ENCODE peak calls at places on chromosomes 16 and 17, in five cellular contexts. E is transverse colon, U is omental fat pad, V is heart left ventricle, L is fibroblast of mammary gland. W is an unnamed sample.

GRCh38 chr17:2906907-2907306 is 110.7 kb downstream of the RAP1GAP2 start:
- DNase-seq in V (no peak), L (no peak), E (no peak), U (no peak), W (no peak)

GRCh38 chr17:50103252-50103651 is 8.1 kb downstream of the PDK2 start:
- DNase-seq in E (no peak), V (no peak), L (no peak), U (no peak), W (no peak)

GRCh38 chr16:5017678-5017969 is 16.1 kb downstream of the NAGPA start:
- DNase-seq in V (no peak), U (no peak), L (no peak), E (no peak), W (no peak)

GRCh38 chr17:81648707-81649085 is 7.6 kb downstream of the PDE6G start:
- DNase-seq in V (no peak), U (no peak), E (no peak), L (no peak), W (no peak)

GRCh38 chr16:16096161-16096857 is 127.0 kb downstream of the ABCC6 start:
- DNase-seq in E (peak), U (no peak), V (no peak), L (peak), W (peak)

GRCh38 chr17:67449065-67449464 is 72.0 kb downstream of the PITPNC1 start:
- DNase-seq in V (no peak), E (no peak), L (no peak), U (no peak), W (no peak)

GRCh38 chr16:77540656-77541055 is 105.8 kb upstream of the ADAMTS18 start:
- DNase-seq in U (no peak), E (no peak), L (peak), V (no peak), W (no peak)

GRCh38 chr17:35022536-35023063 is 40.9 kb downstream of the RFFL start:
- DNase-seq in V (peak), E (peak), U (peak), L (peak), W (peak)

GRCh38 chr16:30623558-30624283 is 13.5 kb upstream of the ZNF689 start:
- DNase-seq in E (no peak), V (no peak), L (peak), U (no peak), W (no peak)

GRCh38 chr17:28875856-28876564 is 21.2 kb downstream of the ERAL1 start:
- DNase-seq in E (no peak), L (no peak), V (no peak), U (no peak), W (no peak)

GRCh38 chr17:83082435-83082834 is 3.0 kb downstream of the METRNL start:
- DNase-seq in V (no peak), U (no peak), E (no peak), L (no peak), W (no peak)

GRCh38 chr17:61503961-61504360 is 51.7 kb downstream of the TBX4 start:
- DNase-seq in E (no peak), L (no peak), V (no peak), U (no peak), W (no peak)

GRCh38 chr17:73826872-73827228 is 182.6 kb upstream of the SDK2 start:
- DNase-seq in E (no peak), L (no peak), U (no peak), V (no peak), W (no peak)

GRCh38 chr16:27237229-27238015 is 31.1 kb downstream of the NSMCE1 start:
- DNase-seq in V (no peak), E (no peak), L (no peak), U (peak), W (no peak)

GRCh38 chr17:61732169-61732568 is 131.2 kb downstream of the BRIP1 start:
- DNase-seq in E (no peak), L (no peak), V (no peak), U (no peak), W (no peak)

GRCh38 chr17:81570896-81571453 is 18.8 kb upstream of the FAAP100 start:
- DNase-seq in V (no peak), L (no peak), U (no peak), E (no peak), W (no peak)

GRCh38 chr17:46726106-46726670 is 92.3 kb downstream of the WNT3 start:
- DNase-seq in V (no peak), E (no peak), U (no peak), L (peak), W (no peak)

GRCh38 chr17:74446551-74447500 is 14.9 kb downstream of the GPRC5C start:
- DNase-seq in V (peak), E (no peak), U (no peak), L (peak), W (no peak)

GRCh38 chr17:74452027-74452840 is 14.2 kb upstream of the CD300A start:
- DNase-seq in V (peak), U (no peak), E (no peak), L (peak), W (no peak)

GRCh38 chr16:82694239-82694874 is 67.6 kb downstream of the CDH13 start:
- DNase-seq in V (no peak), L (peak), U (no peak), E (no peak), W (peak)

GRCh38 chr16:66606000-66606751 is 1.7 kb downstream of the CMTM3 start:
- DNase-seq in L (no peak), E (no peak), U (no peak), V (no peak), W (no peak)

GRCh38 chr17:77323413-77324171 is 182.8 kb downstream of the SEC14L1 start:
- DNase-seq in V (peak), E (peak), L (peak), U (peak), W (peak)

GRCh38 chr17:79083191-79083971 is 8.8 kb downstream of the ENGASE start:
- DNase-seq in V (peak), L (no peak), E (no peak), U (no peak), W (no peak)

GRCh38 chr16:47787695-47788094 is 326.6 kb downstream of the PHKB start:
- DNase-seq in E (no peak), L (peak), V (no peak), U (no peak), W (no peak)

GRCh38 chr16:66300037-66300436 is 66.5 kb upstream of the CDH5 start:
- DNase-seq in E (no peak), U (no peak), L (no peak), V (no peak), W (no peak)

GRCh38 chr17:49928826-49929475 is 40.0 kb upstream of the DLX4 start:
- DNase-seq in V (no peak), U (no peak), L (peak), E (no peak), W (no peak)

GRCh38 chr17:58324409-58325288 is 3.9 kb downstream of the TSPOAP1 start:
- DNase-seq in U (no peak), E (peak), V (peak), L (no peak), W (no peak)

GRCh38 chr17:8375738-8376259 is 705 bp downstream of the KRABD2 start:
- DNase-seq in E (no peak), U (no peak), V (no peak), L (peak), W (no peak)

GRCh38 chr16:66844009-66844341 is 239 bp upstream of the CA7 start:
- DNase-seq in E (no peak), L (no peak), U (no peak), V (no peak), W (no peak)

GRCh38 chr16:11094075-11094593 is 149.8 kb downstream of the CLEC16A start:
- DNase-seq in E (peak), L (no peak), V (no peak), U (no peak), W (peak)

GRCh38 chr16:21190599-21190998 is 20.8 kb downstream of the ZP2 start:
- DNase-seq in L (peak), E (no peak), V (no peak), U (no peak), W (peak)

GRCh38 chr17:55303008-55303493 is 38.3 kb downstream of the HLF start:
- DNase-seq in V (no peak), U (no peak), L (no peak), E (no peak), W (no peak)

GRCh38 chr17:62714016-62714777 is 86.7 kb downstream of the MRC2 start:
- DNase-seq in L (peak), U (no peak), V (no peak), E (no peak), W (peak)

GRCh38 chr17:43169561-43170139 is 1.4 kb upstream of the NBR1 start:
- DNase-seq in E (peak), U (no peak), V (peak), L (peak), W (peak)

GRCh38 chr16:80300876-80301275 is 239.9 kb upstream of the DYNLRB2 start:
- DNase-seq in L (no peak), E (no peak), V (no peak), U (no peak), W (peak)

GRCh38 chr17:57143341-57143740 is 58.3 kb downstream of the AKAP1 start:
- DNase-seq in U (no peak), L (peak), E (no peak), V (no peak), W (no peak)
- TF ChIP-seq CTCF in U (no peak), L (no peak), E (no peak), V (no peak), W (no peak)

GRCh38 chr17:48749621-48750553 is 21.3 kb upstream of the HOXB13 start:
- DNase-seq in U (no peak), L (no peak), E (no peak), V (no peak), W (no peak)

GRCh38 chr17:48747445-48748363 is 19.2 kb upstream of the HOXB13 start:
- DNase-seq in L (no peak), U (no peak), V (no peak), E (no peak), W (no peak)

GRCh38 chr17:48748728-48749566 is 20.4 kb upstream of the HOXB13 start:
- DNase-seq in L (no peak), E (no peak), V (no peak), U (no peak), W (no peak)

GRCh38 chr17:48746916-48747444 is 18.4 kb upstream of the HOXB13 start:
- DNase-seq in U (no peak), V (no peak), L (no peak), E (no peak), W (no peak)

DNA sequence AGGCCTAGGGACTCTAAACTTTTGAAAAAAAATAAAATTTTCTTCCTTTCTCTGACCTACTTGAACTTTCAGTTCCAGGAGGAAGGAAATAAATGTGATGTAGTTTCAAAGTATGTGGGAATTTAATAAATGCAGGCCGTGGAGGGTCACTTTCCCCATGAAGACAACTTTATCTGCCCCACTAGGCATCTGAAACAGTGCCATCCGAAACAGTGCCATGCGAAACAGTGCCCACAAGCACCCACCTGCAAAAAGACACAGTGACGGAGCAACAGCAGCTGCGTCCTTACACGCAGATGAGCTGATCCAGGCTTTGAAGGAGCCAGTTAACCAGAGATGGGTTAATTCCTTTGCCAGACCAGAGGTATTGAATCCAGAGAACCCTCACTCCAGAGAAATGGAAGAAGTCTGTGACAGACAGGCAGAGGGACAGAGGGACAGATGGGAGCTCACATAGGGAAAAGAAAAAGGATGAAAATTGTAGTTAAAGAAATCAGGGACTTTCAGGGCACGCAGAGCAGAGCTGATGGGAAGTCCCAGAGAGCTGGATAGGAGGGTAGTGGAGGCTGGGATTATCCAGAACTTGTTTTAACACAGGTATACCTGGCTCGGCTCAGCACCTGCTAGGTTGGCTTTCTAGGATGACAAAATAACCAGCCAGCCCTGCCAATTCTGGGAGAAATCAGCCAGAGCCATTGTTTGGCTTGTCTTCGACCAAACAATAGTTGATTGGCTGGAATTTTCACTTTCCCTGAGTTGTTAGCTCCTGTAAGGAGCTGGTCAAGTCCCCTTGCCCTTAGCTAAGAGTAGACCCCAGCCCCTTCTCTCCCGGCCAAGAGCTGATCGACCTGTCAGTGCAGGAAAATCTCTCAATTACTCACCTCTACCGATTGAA is 17.1 kb upstream of the HOXB13 start:
- DNase-seq in V (no peak), U (no peak), E (no peak), L (no peak), W (no peak)
- TF ChIP-seq CTCF in V (no peak), U (no peak), E (no peak), L (no peak), W (no peak)

GRCh38 chr16:89599451-89599858 is 14.0 kb upstream of the DPEP1 start:
- DNase-seq in V (no peak), L (peak), E (peak), U (no peak), W (no peak)
- TF ChIP-seq CTCF in V (no peak), L (peak), E (peak), U (no peak), W (peak)

GRCh38 chr16:75087040-75087979 is 29.3 kb downstream of the LDHD start:
- DNase-seq in E (peak), L (peak), V (peak), U (no peak), W (no peak)
- TF ChIP-seq CTCF in E (no peak), L (no peak), V (no peak), U (no peak), W (no peak)

GRCh38 chr16:8355714-8356113 is 234.6 kb downstream of the TMEM114 start:
- DNase-seq in V (no peak), E (no peak), U (no peak), L (no peak), W (no peak)
- TF ChIP-seq CTCF in V (no peak), E (no peak), U (no peak), L (no peak), W (no peak)